ENCODE peak calls at places on chromosomes 3 and 15, in ten cellular contexts. R is GM23248; M is SJCRH30; N is CD8-positive, alpha-beta memory T cell; Y is stomach; W is psoas muscle; S is osteoblast; T is astrocyte; B is left ventricle myocardium inferior; U is adrenal gland. D is an unnamed sample.
A peak's percentile ranks its signal among the peaks of the same experiment; 100 is the strongest.

GRCh38 chr3:14849831-14850230 is 31.1 kb downstream of the FGD5 start:
- DNase-seq in R (no peak), M (peak; percentile 51), N (no peak), Y (no peak), W (no peak), S (no peak), T (no peak), B (no peak), U (peak; percentile 70), D (peak; percentile 69)

GRCh38 chr3:36965440-36965839 is 20.6 kb upstream of the TRANK1 start:
- DNase-seq in R (no peak), M (no peak), N (no peak), Y (no peak), W (no peak), S (peak; percentile 8), T (no peak), B (no peak), U (no peak), D (no peak)

GRCh38 chr15:51307325-51307724 is 31.1 kb downstream of the CYP19A1 start:
- DNase-seq in R (peak; percentile 18), M (no peak), N (no peak), Y (no peak), W (no peak), S (no peak), T (no peak), B (no peak), U (no peak), D (no peak)

GRCh38 chr3:58306662-58307286 is 454 bp downstream of the HTD2 start:
- DNase-seq in R (peak; percentile 74), M (peak; percentile 33), N (peak; percentile 6), Y (peak; percentile 30), W (peak; percentile 65), S (no peak), T (peak; percentile 26), B (peak; percentile 41), U (peak; percentile 74), D (peak; percentile 79)

GRCh38 chr3:43194490-43195115 is 88.7 kb upstream of the POMGNT2 start:
- DNase-seq in R (no peak), M (no peak), N (peak; percentile 31), Y (no peak), W (no peak), S (no peak), T (no peak), B (no peak), U (no peak), D (no peak)

GRCh38 chr3:98657429-98657828 is 64.0 kb upstream of the CPOX start:
- DNase-seq in R (peak; percentile 3), M (no peak), N (peak; percentile 13), Y (peak; percentile 70), W (no peak), S (peak; percentile 60), T (no peak), B (peak; percentile 32), U (no peak), D (no peak)

GRCh38 chr3:14915636-14916222 is 31.7 kb upstream of the NR2C2 start:
- DNase-seq in R (peak; percentile 11), M (no peak), N (no peak), Y (peak; percentile 1), W (no peak), S (no peak), T (no peak), B (no peak), U (peak; percentile 51), D (no peak)

GRCh38 chr3:36969540-36970432 is 23.1 kb downstream of the EPM2AIP1 start:
- DNase-seq in R (peak; percentile 65), M (peak; percentile 30), N (peak; percentile 33), Y (no peak), W (no peak), S (peak; percentile 94), T (peak; percentile 64), B (no peak), U (peak; percentile 89), D (no peak)

GRCh38 chr3:111954228-111954990 is 24.4 kb upstream of the ABHD10 start:
- DNase-seq in R (peak; percentile 42), M (no peak), N (no peak), Y (no peak), W (no peak), S (no peak), T (peak; percentile 37), B (no peak), U (no peak), D (no peak)

GRCh38 chr3:127674099-127674792 is 1.5 kb downstream of the ABTB1 start:
- DNase-seq in R (no peak), M (no peak), N (no peak), Y (peak; percentile 19), W (peak; percentile 51), S (peak; percentile 23), T (no peak), B (peak; percentile 12), U (peak; percentile 49), D (peak; percentile 42)

GRCh38 chr3:119349353-119349752 is 55.2 kb downstream of the ARHGAP31 start:
- DNase-seq in R (no peak), M (peak; percentile 63), N (no peak), Y (no peak), W (no peak), S (no peak), T (no peak), B (no peak), U (no peak), D (no peak)
- H3K4me1 ChIP-seq in R (peaks cover 22% of the 10 kb centered on the region), M (peaks cover 37% of the 10 kb centered on the region), N (peaks cover 29% of the 10 kb centered on the region), Y (peaks cover 6% of the 10 kb centered on the region), W (peaks cover 10% of the 10 kb centered on the region), S (peaks cover 21% of the 10 kb centered on the region), T (peaks cover 32% of the 10 kb centered on the region), B (peaks cover 96% of the 10 kb centered on the region), U (peaks cover 30% of the 10 kb centered on the region), D (no peaks in the 10 kb centered on the region)

GRCh38 chr15:41603941-41604660 is 45.1 kb downstream of the TYRO3 start:
- DNase-seq in R (peak; percentile 95), M (peak; percentile 85), N (peak; percentile 40), Y (peak; percentile 57), W (peak; percentile 65), S (peak; percentile 90), T (peak; percentile 90), B (peak; percentile 46), U (peak; percentile 83), D (peak; percentile 87)
- H3K4me3 ChIP-seq in R (peak overlapping the region; percentile 72), M (peak overlapping the region; percentile 4), N (no peak overlapping the region), Y (peak overlapping the region; percentile 24), W (peak overlapping the region; percentile 43), S (peak overlapping the region; percentile 62), T (peak overlapping the region; percentile 45), B (peak overlapping the region; percentile 49), U (peak overlapping the region; percentile 24), D (no peak overlapping the region)

GRCh38 chr3:45565341-45565740 is 29.2 kb upstream of the LIMD1 start:
- DNase-seq in R (no peak), M (no peak), N (no peak), Y (no peak), W (no peak), S (no peak), T (no peak), B (no peak), U (no peak), D (no peak)
- H3K4me1 ChIP-seq in R (no peaks in the 10 kb centered on the region), M (peaks cover 25% of the 10 kb centered on the region), N (peaks cover 6% of the 10 kb centered on the region), Y (no peaks in the 10 kb centered on the region), W (peaks cover 9% of the 10 kb centered on the region), S (no peaks in the 10 kb centered on the region), T (no peaks in the 10 kb centered on the region), B (peaks cover 43% of the 10 kb centered on the region), U (peaks cover 8% of the 10 kb centered on the region), D (no peaks in the 10 kb centered on the region)

GRCh38 chr15:34588046-34588674 is 4.7 kb upstream of the GOLGA8B start:
- DNase-seq in R (peak; percentile 88), M (peak; percentile 92), N (peak; percentile 59), Y (peak; percentile 64), W (peak; percentile 58), S (peak; percentile 92), T (peak; percentile 72), B (no peak), U (peak; percentile 87), D (peak; percentile 66)
- H3K4me3 ChIP-seq in R (peak overlapping the region; percentile 71), M (peak overlapping the region; percentile 53), N (peak overlapping the region; percentile 16), Y (peak overlapping the region; percentile 20), W (peak overlapping the region; percentile 52), S (peak overlapping the region; percentile 74), T (peak overlapping the region; percentile 55), B (peak overlapping the region; percentile 51), U (peak overlapping the region; percentile 49), D (no peak overlapping the region)

GRCh38 chr15:64877435-64877834 is 34.3 kb upstream of the ANKDD1A start:
- DNase-seq in R (no peak), M (no peak), N (no peak), Y (peak; percentile 53), W (peak; percentile 80), S (peak; percentile 85), T (no peak), B (peak; percentile 79), U (peak; percentile 95), D (peak; percentile 85)

GRCh38 chr15:64874131-64874530 is 32.4 kb downstream of the PLEKHO2 start:
- DNase-seq in R (no peak), M (no peak), N (no peak), Y (no peak), W (no peak), S (no peak), T (no peak), B (no peak), U (no peak), D (no peak)

GRCh38 chr15:64875641-64876223 is 34.0 kb downstream of the PLEKHO2 start:
- DNase-seq in R (no peak), M (no peak), N (no peak), Y (no peak), W (peak; percentile 3), S (no peak), T (no peak), B (no peak), U (no peak), D (peak; percentile 4)

GRCh38 chr15:64883097-64883581 is 28.6 kb upstream of the ANKDD1A start:
- DNase-seq in R (peak; percentile 40), M (no peak), N (peak; percentile 48), Y (no peak), W (no peak), S (peak; percentile 93), T (no peak), B (no peak), U (no peak), D (no peak)

DNA sequence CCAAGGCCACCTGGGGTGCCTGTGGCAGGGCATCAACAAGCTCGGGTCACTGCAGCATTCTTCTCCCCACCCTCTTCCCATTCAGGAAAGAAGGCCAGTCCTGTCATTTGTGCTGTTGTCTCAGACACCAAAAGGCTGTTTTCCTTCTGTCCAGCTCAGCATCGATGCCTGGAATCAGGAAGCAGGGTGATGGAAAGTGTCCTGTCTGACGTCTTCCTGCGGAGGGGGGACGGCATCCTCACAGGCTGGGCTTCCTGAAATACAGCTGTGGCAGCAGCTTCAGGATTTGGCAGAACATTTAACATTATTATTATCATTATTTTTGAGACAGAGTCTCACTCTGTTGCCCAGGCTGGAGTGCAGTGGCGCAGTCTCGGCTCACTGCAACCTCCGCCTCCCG is 33.0 kb upstream of the ANKDD1A start:
- DNase-seq in R (no peak), M (no peak), N (no peak), Y (no peak), W (no peak), S (no peak), T (no peak), B (no peak), U (peak; percentile 87), D (peak; percentile 82)
- H3K4me1 ChIP-seq in R (peaks cover 20% of the 10 kb centered on the region), M (no peaks in the 10 kb centered on the region), N (peaks cover 35% of the 10 kb centered on the region), Y (peaks cover 21% of the 10 kb centered on the region), W (no peaks in the 10 kb centered on the region), S (peaks cover 35% of the 10 kb centered on the region), T (peaks cover 12% of the 10 kb centered on the region), B (peaks cover 54% of the 10 kb centered on the region), U (peaks cover 48% of the 10 kb centered on the region), D (no peaks in the 10 kb centered on the region)

D was measured in aorta.